ENCODE peak calls at places on chromosome 2, in five cellular contexts. T is GM12878, Y is HepG2, P is upper lobe of left lung, B is K562. C is an unnamed sample.

GRCh38 chr2:2687745-2688144 is 356.7 kb upstream of the MYT1L start:
- ATAC-seq in T (no peak), Y (no peak), P (no peak), B (no peak), C (no peak)

GRCh38 chr2:66717973-66718372 is 283.0 kb downstream of the MEIS1 start:
- ATAC-seq in T (no peak), Y (no peak), P (no peak), B (no peak), C (no peak)

GRCh38 chr2:103003750-103004250 is 242.0 kb downstream of the TMEM182 start:
- ATAC-seq in T (no peak), Y (no peak), P (no peak), B (no peak), C (no peak)

GRCh38 chr2:10132596-10132995 is 10.1 kb downstream of the RRM2 start:
- ATAC-seq in T (peak; percentile 6), Y (peak; percentile 1), P (no peak), B (peak; percentile 2), C (no peak)

GRCh38 chr2:67217398-67217797 is 179.7 kb upstream of the ETAA1 start:
- ATAC-seq in T (no peak), Y (no peak), P (no peak), B (no peak), C (no peak)

GRCh38 chr2:54704688-54705605 is 18.5 kb upstream of the EML6 start:
- ATAC-seq in T (peak; percentile 78), Y (peak; percentile 67), P (peak; percentile 78), B (peak; percentile 86), C (peak; percentile 55)

GRCh38 chr2:100721693-100722092 is 98.2 kb upstream of the NPAS2 start:
- ATAC-seq in T (no peak), Y (no peak), P (no peak), B (no peak), C (no peak)

GRCh38 chr2:11753886-11754704 is 7.7 kb downstream of the LPIN1 start:
- ATAC-seq in T (peak; percentile 38), Y (no peak), P (peak; percentile 57), B (peak; percentile 74), C (peak; percentile 63)

GRCh38 chr2:74587664-74588277 is 33.3 kb downstream of the DOK1 start:
- ATAC-seq in T (peak; percentile 86), Y (peak; percentile 96), P (peak; percentile 92), B (peak; percentile 91), C (peak; percentile 81)

GRCh38 chr2:60834270-60834717 is 47.1 kb upstream of the REL start:
- ATAC-seq in T (peak; percentile 74), Y (no peak), P (peak; percentile 42), B (no peak), C (no peak)

GRCh38 chr2:161975062-161975812 is 98.8 kb downstream of the DPP4 start:
- ATAC-seq in T (no peak), Y (no peak), P (peak; percentile 80), B (no peak), C (no peak)

GRCh38 chr2:45929674-45930395 is 278.4 kb downstream of the PRKCE start:
- ATAC-seq in T (peak; percentile 50), Y (no peak), P (peak; percentile 45), B (no peak), C (no peak)

GRCh38 chr2:108988076-108988795 is 784 bp downstream of the EDAR start:
- ATAC-seq in T (no peak), Y (no peak), P (peak; percentile 32), B (no peak), C (no peak)

GRCh38 chr2:154688373-154688772 is 10.1 kb upstream of the KCNJ3 start:
- ATAC-seq in T (peak; percentile 41), Y (no peak), P (no peak), B (no peak), C (no peak)

GRCh38 chr2:85266424-85267041 is 61.3 kb downstream of the TGOLN2 start:
- ATAC-seq in T (peak; percentile 98), Y (peak; percentile 85), P (peak; percentile 82), B (peak; percentile 97), C (peak; percentile 42)

GRCh38 chr2:124027182-124027581 is 2.1 kb downstream of the CNTNAP5 start:
- ATAC-seq in T (peak; percentile 91), Y (peak; percentile 98), P (peak; percentile 50), B (peak; percentile 78), C (no peak)

GRCh38 chr2:179467927-179468326 is 203.3 kb upstream of the SESTD1 start:
- ATAC-seq in T (no peak), Y (no peak), P (no peak), B (no peak), C (no peak)

GRCh38 chr2:191059308-191059707 is 45.3 kb upstream of the STAT1 start:
- ATAC-seq in T (peak; percentile 34), Y (no peak), P (no peak), B (no peak), C (no peak)

GRCh38 chr2:46334389-46335345 is 37.5 kb downstream of the EPAS1 start:
- ATAC-seq in T (no peak), Y (no peak), P (peak; percentile 71), B (no peak), C (peak; percentile 78)

GRCh38 chr2:70672990-70673647 is 94.9 kb downstream of the ADD2 start:
- ATAC-seq in T (no peak), Y (no peak), P (no peak), B (peak; percentile 86), C (no peak)

GRCh38 chr2:229223107-229223506 is 48.0 kb downstream of the PID1 start:
- ATAC-seq in T (no peak), Y (no peak), P (no peak), B (no peak), C (no peak)

GRCh38 chr2:98507940-98508689 is 63.5 kb downstream of the INPP4A start:
- ATAC-seq in T (peak; percentile 59), Y (no peak), P (peak; percentile 78), B (peak; percentile 77), C (peak; percentile 26)

GRCh38 chr2:98743835-98744234 is 12.9 kb upstream of the MGAT4A start:
- ATAC-seq in T (no peak), Y (no peak), P (no peak), B (no peak), C (no peak)

GRCh38 chr2:20355131-20355530 is 4.5 kb upstream of the PUM2 start:
- ATAC-seq in T (no peak), Y (no peak), P (no peak), B (no peak), C (no peak)

GRCh38 chr2:104412384-104412783 is 441.5 kb upstream of the POU3F3 start:
- ATAC-seq in T (peak; percentile 67), Y (peak; percentile 49), P (peak; percentile 36), B (peak; percentile 74), C (no peak)

GRCh38 chr2:41722668-41723369 is 325.0 kb upstream of the PKDCC start:
- ATAC-seq in T (no peak), Y (no peak), P (peak; percentile 73), B (no peak), C (peak; percentile 51)

GRCh38 chr2:212953170-212953920 is 198.1 kb downstream of the IKZF2 start:
- ATAC-seq in T (peak; percentile 92), Y (no peak), P (no peak), B (no peak), C (no peak)

GRCh38 chr2:181163139-181163538 is 182.7 kb downstream of the UBE2E3 start:
- ATAC-seq in T (peak; percentile 52), Y (no peak), P (no peak), B (no peak), C (no peak)

GRCh38 chr2:12051831-12052230 is 305.4 kb downstream of the LPIN1 start:
- ATAC-seq in T (no peak), Y (no peak), P (no peak), B (no peak), C (no peak)

GRCh38 chr2:69695850-69696216 is 46.1 kb upstream of the ANXA4 start:
- ATAC-seq in T (no peak), Y (no peak), P (no peak), B (no peak), C (no peak)

GRCh38 chr2:129673234-129673633 is 306.2 kb upstream of the RAB6C start:
- ATAC-seq in T (no peak), Y (no peak), P (no peak), B (no peak), C (no peak)

GRCh38 chr2:178269825-178270224 is 75.5 kb downstream of the OSBPL6 start:
- ATAC-seq in T (no peak), Y (no peak), P (no peak), B (peak; percentile 94), C (no peak)

GRCh38 chr2:128154225-128154624 is 63.2 kb downstream of the UGGT1 start:
- ATAC-seq in T (no peak), Y (no peak), P (no peak), B (no peak), C (no peak)
- TF ChIP-seq EP300 in T (no peak), Y (no peak), P (no peak), B (no peak), C (no peak)

DNA sequence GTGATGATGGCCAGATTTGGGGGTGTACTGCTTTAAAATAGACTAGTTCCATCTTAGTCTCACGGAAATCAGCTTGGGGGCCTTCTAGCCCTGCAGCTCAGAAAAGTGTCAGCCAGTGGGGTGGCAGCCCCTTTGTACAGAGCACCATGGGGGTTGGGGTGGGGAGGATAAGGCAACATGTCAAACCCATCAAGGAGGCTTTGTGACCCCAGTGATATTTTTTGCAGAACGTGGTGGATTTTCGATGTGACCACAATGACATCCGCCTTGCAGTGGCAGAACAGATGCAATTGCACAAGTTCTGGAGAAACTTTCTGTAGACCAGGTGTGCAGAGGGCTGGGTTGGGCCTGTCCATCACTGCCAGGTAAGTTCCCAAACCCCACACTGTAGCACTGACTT is 3.0 kb upstream of the CD8A start:
- ATAC-seq in T (no peak), Y (no peak), P (no peak), B (no peak), C (no peak)
- H3K9me3 ChIP-seq in T (peaks cover 13% of the 10 kb centered on the region), Y (peaks cover 22% of the 10 kb centered on the region), P (peaks cover 17% of the 10 kb centered on the region), B (no peaks in the 10 kb centered on the region), C (peaks cover 27% of the 10 kb centered on the region)

DNA sequence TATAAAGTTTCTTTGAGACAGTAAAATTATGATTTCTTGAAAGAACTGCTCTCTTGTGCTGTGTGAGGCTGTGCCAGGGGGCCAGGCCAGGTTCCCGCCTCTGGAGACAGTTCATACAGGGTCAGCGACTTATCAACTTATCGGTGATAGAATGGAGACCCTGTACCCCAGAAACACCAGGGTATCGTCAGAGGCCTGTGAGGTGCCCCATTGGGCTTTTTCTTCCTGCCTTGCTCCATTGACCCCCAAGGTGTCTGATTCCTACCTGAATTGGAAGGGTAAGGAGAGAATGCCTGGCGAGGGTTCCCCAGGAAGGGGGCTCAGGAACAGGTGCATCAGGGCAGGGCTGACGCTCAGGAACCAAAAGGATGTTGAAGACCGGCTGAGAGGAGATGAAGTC is 4.3 kb downstream of the DLX1 start:
- ATAC-seq in T (no peak), Y (no peak), P (no peak), B (no peak), C (no peak)
- H3K27me3 ChIP-seq in T (peaks cover 32% of the 10 kb centered on the region), Y (peaks cover 94% of the 10 kb centered on the region), P (peaks cover 100% of the 10 kb centered on the region), B (no peaks in the 10 kb centered on the region), C (peaks cover 100% of the 10 kb centered on the region)

GRCh38 chr2:202067589-202067988 is 5.5 kb upstream of the KIAA2012 start:
- ATAC-seq in T (no peak), Y (no peak), P (no peak), B (no peak), C (no peak)

GRCh38 chr2:202066850-202067249 is 6.2 kb upstream of the KIAA2012 start:
- ATAC-seq in T (no peak), Y (no peak), P (no peak), B (no peak), C (no peak)

GRCh38 chr2:202071107-202071506 is 1.9 kb upstream of the KIAA2012 start:
- ATAC-seq in T (peak; percentile 71), Y (no peak), P (no peak), B (no peak), C (no peak)

GRCh38 chr2:202072226-202072625 is 829 bp upstream of the KIAA2012 start:
- ATAC-seq in T (peak; percentile 43), Y (peak; percentile 82), P (no peak), B (no peak), C (no peak)

GRCh38 chr2:202069189-202070050 is 3.6 kb upstream of the KIAA2012 start:
- ATAC-seq in T (no peak), Y (no peak), P (no peak), B (peak; percentile 96), C (no peak)
- TF ChIP-seq EP300 in T (no peak), Y (no peak), P (no peak), B (peak; percentile 26), C (no peak)